ENCODE peak calls at places on chromosomes 1 and 21, in seven cellular contexts. P is upper lobe of left lung, T is psoas muscle, D is OCI-LY7, X is lung, Z is tibial artery, F is hepatocyte. C is an unnamed sample.

GRCh38 chr1:162913345-162913744 is 52.4 kb upstream of the CCDC190 start:
- DNase-seq in P (no peak), T (no peak), D (no peak), X (no peak), Z (no peak), F (no peak), C (no peak)

GRCh38 chr1:119966020-119966419 is 69.7 kb upstream of the ADAM30 start:
- DNase-seq in P (no peak), T (no peak), D (no peak), X (no peak), Z (no peak), F (no peak), C (no peak)

GRCh38 chr1:91731815-91732214 is 154.1 kb downstream of the TGFBR3 start:
- DNase-seq in P (no peak), T (no peak), D (no peak), X (no peak), Z (no peak), F (no peak), C (no peak)

GRCh38 chr1:51955797-51956527 is 34.5 kb downstream of the RAB3B start:
- DNase-seq in P (no peak), T (no peak), D (peak; percentile 57), X (no peak), Z (no peak), F (no peak), C (no peak)

GRCh38 chr21:17711896-17712295 is 99.2 kb upstream of the BTG3 start:
- DNase-seq in P (no peak), T (no peak), D (no peak), X (no peak), Z (no peak), F (no peak), C (no peak)

GRCh38 chr1:67213164-67213563 is 46.9 kb downstream of the IL23R start:
- DNase-seq in P (no peak), T (no peak), D (peak; percentile 55), X (no peak), Z (no peak), F (peak; percentile 41), C (no peak)

GRCh38 chr1:5430911-5431310 is 561.3 kb downstream of the NPHP4 start:
- DNase-seq in P (no peak), T (no peak), D (no peak), X (no peak), Z (no peak), F (peak; percentile 24), C (no peak)

GRCh38 chr21:39518055-39518844 is 66.5 kb downstream of the SH3BGR start:
- DNase-seq in P (peak; percentile 31), T (peak; percentile 39), D (peak; percentile 82), X (peak; percentile 49), Z (no peak), F (peak; percentile 81), C (no peak)

GRCh38 chr1:160884579-160884978 is 401 bp downstream of the ITLN1 start:
- DNase-seq in P (peak; percentile 47), T (no peak), D (peak; percentile 44), X (no peak), Z (no peak), F (no peak), C (no peak)

GRCh38 chr1:24724345-24725208 is 20.7 kb upstream of the CLIC4 start:
- DNase-seq in P (no peak), T (no peak), D (no peak), X (no peak), Z (no peak), F (peak; percentile 42), C (no peak)

GRCh38 chr1:15836772-15837669 is 10.5 kb upstream of the SPEN start:
- DNase-seq in P (peak; percentile 58), T (peak; percentile 43), D (peak; percentile 51), X (peak; percentile 53), Z (no peak), F (peak; percentile 17), C (no peak)

GRCh38 chr21:39159342-39160063 is 23.7 kb downstream of the PSMG1 start:
- DNase-seq in P (no peak), T (no peak), D (peak; percentile 10), X (no peak), Z (no peak), F (no peak), C (no peak)

GRCh38 chr21:44085491-44086321 is 21.5 kb upstream of the PWP2 start:
- DNase-seq in P (no peak), T (no peak), D (no peak), X (no peak), Z (no peak), F (no peak), C (no peak)

GRCh38 chr1:221035680-221036153 is 156.5 kb downstream of the HLX start:
- DNase-seq in P (no peak), T (no peak), D (no peak), X (no peak), Z (no peak), F (no peak), C (no peak)

GRCh38 chr1:54962612-54963395 is 17.6 kb upstream of the TMEM61 start:
- DNase-seq in P (no peak), T (no peak), D (no peak), X (no peak), Z (no peak), F (no peak), C (no peak)

DNA sequence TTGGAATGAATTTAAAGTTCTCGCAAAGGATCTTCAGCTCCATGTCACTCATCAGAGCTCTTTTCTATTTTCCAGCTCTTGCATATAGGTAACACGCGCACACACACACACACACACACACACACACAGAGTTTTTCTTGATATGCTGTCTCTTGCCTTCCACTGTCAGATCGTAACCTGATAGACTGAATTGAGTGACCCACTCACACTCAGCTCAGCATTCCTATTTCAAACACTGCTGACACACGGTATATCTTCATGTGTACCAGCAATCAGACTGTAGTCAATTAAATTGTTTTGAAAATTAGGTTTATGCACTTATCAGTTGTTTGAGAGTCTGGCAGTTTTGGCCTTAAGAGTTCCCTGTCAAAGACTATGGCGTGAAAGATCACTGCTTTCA is 214.2 kb downstream of the PBX1 start:
- DNase-seq in P (no peak), T (no peak), D (no peak), X (no peak), Z (no peak), F (no peak), C (no peak)
- H3K27ac ChIP-seq in P (peak overlapping the region; percentile 27), T (peak overlapping the region; percentile 89), D (no peak overlapping the region), X (no peak overlapping the region), Z (peak overlapping the region; percentile 76), F (peak overlapping the region; percentile 93), C (peak overlapping the region; percentile 39)

GRCh38 chr1:3593745-3594144 is 17.6 kb downstream of the MEGF6 start:
- DNase-seq in P (no peak), T (no peak), D (no peak), X (no peak), Z (no peak), F (no peak), C (no peak)

GRCh38 chr1:3588395-3588794 is 22.9 kb downstream of the MEGF6 start:
- DNase-seq in P (no peak), T (no peak), D (no peak), X (no peak), Z (no peak), F (no peak), C (no peak)

GRCh38 chr1:3590145-3590768 is 21.1 kb downstream of the MEGF6 start:
- DNase-seq in P (peak; percentile 73), T (no peak), D (no peak), X (peak; percentile 56), Z (no peak), F (no peak), C (no peak)

GRCh38 chr1:3593334-3593733 is 18.0 kb downstream of the MEGF6 start:
- DNase-seq in P (no peak), T (no peak), D (peak; percentile 20), X (no peak), Z (no peak), F (no peak), C (no peak)

DNA sequence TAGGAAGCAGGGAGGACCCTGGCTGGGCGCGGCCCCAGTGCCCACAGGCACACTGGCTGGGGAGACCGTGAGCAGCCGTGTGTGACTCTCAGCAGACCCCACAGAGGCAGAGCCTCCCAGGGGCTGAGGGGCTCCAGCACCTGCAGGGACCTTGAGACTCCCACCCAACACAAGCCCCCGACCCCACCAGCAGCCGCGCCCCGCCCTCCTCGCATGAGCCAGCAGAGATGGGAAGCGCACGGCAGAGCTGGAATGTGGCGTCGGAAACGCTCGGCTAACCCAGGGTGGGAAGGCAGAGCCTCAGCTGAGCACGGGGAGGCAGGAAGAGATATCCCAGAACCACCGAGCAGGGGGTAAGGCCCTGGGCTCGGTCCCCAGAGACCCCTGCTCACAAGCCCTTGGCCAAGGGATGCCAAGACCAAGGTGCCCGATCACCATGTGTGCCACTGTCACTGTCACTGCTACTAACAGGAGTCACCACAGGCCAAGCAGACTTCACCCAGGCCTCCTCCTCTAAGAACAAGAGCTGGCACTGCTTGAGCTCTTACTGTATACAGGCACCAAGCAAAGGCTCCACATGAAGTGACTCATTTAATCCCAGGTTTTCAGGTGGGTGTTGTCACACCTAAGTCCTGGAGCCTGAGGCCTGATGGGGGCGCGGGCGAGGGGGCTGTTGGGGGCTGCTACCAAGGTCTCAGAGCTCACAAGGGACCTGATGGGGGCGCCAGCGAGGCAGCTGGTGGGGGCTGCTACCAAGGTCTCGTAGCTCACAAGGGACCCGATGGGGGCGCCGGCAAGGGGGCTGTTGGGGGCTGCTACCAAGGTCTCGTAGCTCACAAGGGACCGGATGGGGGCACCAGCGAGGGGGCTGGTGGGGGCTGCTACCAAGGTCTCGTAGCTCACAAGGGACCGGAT is 20.1 kb downstream of the MEGF6 start:
- DNase-seq in P (no peak), T (no peak), D (peak; percentile 10), X (no peak), Z (no peak), F (no peak), C (no peak)
- TF ChIP-seq CTCF in P (no peak), T (no peak), D (peak; percentile 56), X (no peak), Z (no peak), F (no peak), C (no peak)

DNA sequence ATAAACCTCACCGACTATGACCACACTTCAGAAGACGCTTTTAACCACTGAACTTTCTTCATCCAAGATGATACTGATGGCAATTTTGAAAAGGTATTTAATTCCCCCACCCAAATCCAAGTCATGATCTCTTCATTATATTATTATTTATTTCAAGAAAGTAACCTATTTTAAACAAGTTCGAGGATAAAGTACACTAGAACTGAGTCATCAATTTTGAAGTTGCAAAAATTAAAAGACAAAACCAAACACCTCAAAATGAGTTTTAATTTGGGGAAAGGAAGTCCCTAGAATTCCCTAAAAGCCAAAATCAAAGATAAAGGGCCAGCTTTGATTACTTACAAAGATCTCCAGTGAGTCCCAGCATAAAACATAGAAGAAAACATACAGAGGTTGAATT is 55.4 kb upstream of the RAP1GAP start:
- DNase-seq in P (no peak), T (no peak), D (no peak), X (no peak), Z (no peak), F (no peak), C (no peak)
- H3K36me3 ChIP-seq in P (peaks cover 15% of the 10 kb centered on the region), T (peaks cover 2% of the 10 kb centered on the region), D (peaks cover 94% of the 10 kb centered on the region), X (peaks cover 19% of the 10 kb centered on the region), Z (peaks cover 69% of the 10 kb centered on the region), F (no peaks in the 10 kb centered on the region), C (peaks cover 30% of the 10 kb centered on the region)

DNA sequence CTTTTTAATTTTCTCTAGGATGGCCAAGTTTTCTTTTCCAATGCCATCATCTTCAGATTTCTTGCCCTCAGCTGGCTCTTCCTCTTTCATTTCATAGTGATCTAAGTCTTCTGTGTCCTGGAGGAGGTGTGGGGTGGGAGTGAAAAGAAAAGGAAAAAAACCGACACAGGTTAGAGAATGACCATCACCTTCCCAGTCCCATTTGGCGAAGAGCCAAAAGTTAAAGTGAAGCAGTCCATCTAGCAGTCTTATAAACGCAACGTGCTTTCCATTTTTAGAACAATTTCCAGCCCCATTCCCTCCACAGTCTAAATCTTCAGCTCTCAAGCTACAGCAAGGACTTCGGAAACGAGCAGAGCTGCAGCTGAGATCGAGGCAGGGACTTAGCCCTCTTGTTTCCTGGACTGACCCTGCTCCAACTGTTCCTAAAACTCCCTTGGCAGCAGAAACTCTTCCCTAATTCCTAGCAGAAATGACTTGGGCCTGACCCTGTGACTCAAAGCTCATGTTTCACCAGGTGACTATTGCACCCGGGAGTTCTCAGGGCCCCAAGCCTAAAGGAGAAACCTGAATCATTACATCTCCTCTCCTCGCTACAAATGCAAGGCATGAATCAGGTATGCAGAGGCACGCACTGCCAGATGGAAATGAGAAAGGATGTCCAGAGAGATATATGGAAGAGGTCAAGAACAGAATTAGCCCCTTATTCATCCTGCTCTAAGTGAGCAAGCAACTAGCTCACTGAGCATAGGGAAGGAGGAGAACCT is 5.2 kb downstream of the UBE2Q1 start:
- DNase-seq in P (no peak), T (no peak), D (no peak), X (no peak), Z (no peak), F (no peak), C (no peak)
- H3K27ac ChIP-seq in P (no peak overlapping the region), T (peak overlapping the region; percentile 64), D (no peak overlapping the region), X (no peak overlapping the region), Z (no peak overlapping the region), F (no peak overlapping the region), C (no peak overlapping the region)

C was measured in thoracic aorta.